ENCODE peak calls at places on chromosome 6, in four cellular contexts. M, I, O and X are unnamed samples.

GRCh38 chr6:17527076-17527475 is 73.0 kb upstream of the FAM8A1 start:
- DNase-seq in I (no peak), M (no peak), O (no peak), X (no peak)

GRCh38 chr6:162509821-162510220 is 217.7 kb downstream of the PRKN start:
- DNase-seq in O (no peak), M (no peak), I (no peak), X (no peak)

GRCh38 chr6:168716581-168716980 is 275.6 kb downstream of the SMOC2 start:
- DNase-seq in O (no peak), M (no peak), I (no peak), X (no peak)

GRCh38 chr6:149963212-149963461 is 606 bp upstream of the ULBP1 start:
- DNase-seq in I (peak; percentile 71), O (no peak), M (peak; percentile 66), X (no peak)

GRCh38 chr6:167907837-167908681 is 81.3 kb downstream of the AFDN start:
- DNase-seq in M (no peak), I (peak; percentile 37), O (no peak), X (peak; percentile 51)

GRCh38 chr6:45116714-45117410 is 211.3 kb upstream of the RUNX2 start:
- DNase-seq in O (no peak), M (no peak), I (no peak), X (no peak)

GRCh38 chr6:113995632-113996031 is 24.7 kb upstream of the HDAC2 start:
- DNase-seq in M (no peak), O (no peak), I (peak; percentile 58), X (peak; percentile 19)

GRCh38 chr6:18034798-18035202 is 47.4 kb upstream of the KIF13A start:
- DNase-seq in O (no peak), M (peak; percentile 49), I (peak; percentile 42), X (peak; percentile 85)

GRCh38 chr6:159213401-159213800 is 44.2 kb downstream of the FNDC1 start:
- DNase-seq in I (no peak), M (no peak), O (no peak), X (no peak)

GRCh38 chr6:138357928-138358327 is 19.8 kb upstream of the SMIM28 start:
- DNase-seq in M (no peak), O (no peak), I (no peak), X (no peak)

GRCh38 chr6:14348389-14348788 is 230.8 kb downstream of the CD83 start:
- DNase-seq in I (no peak), O (no peak), M (no peak), X (no peak)

GRCh38 chr6:162032620-162033019 is 694.9 kb downstream of the PRKN start:
- DNase-seq in M (no peak), O (no peak), I (no peak), X (no peak)

GRCh38 chr6:804771-805170 is 111.8 kb upstream of the EXOC2 start:
- DNase-seq in M (no peak), I (no peak), O (no peak), X (no peak)

GRCh38 chr6:116971959-116972358 is 94.9 kb downstream of the RFX6 start:
- DNase-seq in M (peak; percentile 29), I (peak; percentile 60), O (no peak), X (peak; percentile 68)

GRCh38 chr6:45586216-45587171 is 208.8 kb upstream of the SUPT3H start:
- DNase-seq in I (no peak), M (no peak), O (no peak), X (no peak)

GRCh38 chr6:907928-908327 is 215.0 kb upstream of the EXOC2 start:
- DNase-seq in M (no peak), I (no peak), O (no peak), X (no peak)

GRCh38 chr6:142482973-142483372 is 181.2 kb downstream of the ADGRG6 start:
- DNase-seq in I (no peak), M (no peak), O (no peak), X (no peak)

GRCh38 chr6:14811760-14812428 is 434.0 kb upstream of the JARID2 start:
- DNase-seq in O (no peak), I (no peak), M (no peak), X (no peak)

GRCh38 chr6:144190593-144190992 is 40.3 kb downstream of the STX11 start:
- DNase-seq in I (no peak), M (no peak), O (no peak), X (no peak)

GRCh38 chr6:17385660-17386059 is 7.7 kb upstream of the CAP2 start:
- DNase-seq in I (no peak), M (no peak), O (no peak), X (no peak)

GRCh38 chr6:48983377-48983776 is 479.7 kb downstream of the MMUT start:
- DNase-seq in O (no peak), M (no peak), I (no peak), X (no peak)

GRCh38 chr6:136792945-136793289 is 640 bp upstream of the MAP3K5 start:
- DNase-seq in M (peak; percentile 76), O (no peak), I (peak; percentile 84), X (peak; percentile 21)

GRCh38 chr6:143233563-143234285 is 173.0 kb downstream of the AIG1 start:
- DNase-seq in O (no peak), I (no peak), M (no peak), X (no peak)

GRCh38 chr6:119799633-119800032 is 450.1 kb upstream of the MAN1A1 start:
- DNase-seq in O (no peak), I (no peak), M (no peak), X (no peak)

GRCh38 chr6:151075527-151075926 is 164.2 kb upstream of the AKAP12 start:
- DNase-seq in I (no peak), M (no peak), O (no peak), X (no peak)

GRCh38 chr6:27812805-27813626 is 99.2 kb downstream of the OR2B2 start:
- DNase-seq in I (no peak), O (no peak), M (no peak), X (no peak)

GRCh38 chr6:37074053-37074827 is 68.8 kb downstream of the FGD2 start:
- DNase-seq in O (no peak), I (no peak), M (peak; percentile 30), X (no peak)
- TF ChIP-seq MAFK in O (no peak), I (no peak), M (no peak), X (no peak)

GRCh38 chr6:134065706-134066105 is 13.3 kb upstream of the SLC2A12 start:
- DNase-seq in M (peak; percentile 46), O (no peak), I (peak; percentile 37), X (peak; percentile 30)
- TF ChIP-seq HDAC2 in M (no peak), O (no peak), I (no peak), X (no peak)

GRCh38 chr6:155158044-155158843 is 105.6 kb upstream of the CLDN20 start:
- DNase-seq in O (no peak), M (no peak), I (no peak), X (no peak)
- TF ChIP-seq MAFK in O (no peak), M (no peak), I (no peak), X (no peak)

GRCh38 chr6:1947922-1948321 is 297.5 kb downstream of the GMDS start:
- DNase-seq in O (no peak), M (no peak), I (no peak), X (no peak)

GRCh38 chr6:1946583-1946982 is 298.8 kb downstream of the GMDS start:
- DNase-seq in O (no peak), I (no peak), M (no peak), X (no peak)

GRCh38 chr6:1950631-1951030 is 294.8 kb downstream of the GMDS start:
- DNase-seq in M (no peak), I (no peak), O (no peak), X (no peak)

GRCh38 chr6:1952726-1953360 is 292.6 kb downstream of the GMDS start:
- DNase-seq in I (peak; percentile 60), M (no peak), O (no peak), X (no peak)

DNA sequence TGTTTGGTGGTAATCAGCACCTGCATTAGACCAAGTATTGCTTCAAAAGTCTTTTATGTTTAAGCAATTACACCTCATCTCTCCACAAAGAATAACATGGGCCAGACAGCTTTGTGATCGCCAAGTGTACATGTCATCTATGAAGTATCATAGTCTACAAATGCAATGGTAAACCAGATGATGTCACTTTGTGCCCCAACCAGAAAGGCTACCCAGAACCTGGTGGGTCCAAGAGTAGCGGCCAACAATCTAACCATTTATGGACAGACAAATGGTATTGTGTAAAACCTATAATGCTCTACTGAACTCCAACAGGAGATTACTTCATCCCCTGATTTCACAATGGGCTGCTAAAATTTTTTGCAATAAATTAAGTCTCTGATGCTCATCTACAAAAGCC is 295.9 kb downstream of the GMDS start:
- DNase-seq in M (no peak), O (no peak), I (no peak), X (peak; percentile 40)
- TF ChIP-seq HDAC2 in M (no peak), O (no peak), I (no peak), X (no peak)